ENCODE peak calls at places on chromosomes 16 and 17, in five cellular contexts. X is choroid plexus epithelial cell; T is ureter; J is activated gamma-delta T cell treated with anti-CD3 and anti-CD28 coated beads, Interleukin-2, amount 50 U/mL, for 16 hours; Q is NCI-H510A treated with DMSO at 0.1 percent for 48 hours. N is an unnamed sample.

GRCh38 chr17:57574040-57574513 is 171.0 kb downstream of the CCDC182 start:
- DNase-seq in X (peak; percentile 45), T (no peak), J (no peak), Q (no peak), N (no peak)

GRCh38 chr16:12951392-12951791 is 50.0 kb downstream of the SHISA9 start:
- DNase-seq in X (no peak), T (no peak), J (no peak), Q (peak; percentile 3), N (no peak)

GRCh38 chr17:2847601-2848255 is 51.5 kb downstream of the RAP1GAP2 start:
- DNase-seq in X (no peak), T (no peak), J (no peak), Q (peak; percentile 42), N (no peak)

GRCh38 chr17:55116440-55116914 is 147.9 kb downstream of the STXBP4 start:
- DNase-seq in X (peak; percentile 13), T (no peak), J (no peak), Q (no peak), N (no peak)

GRCh38 chr17:42131971-42132370 is 9.4 kb downstream of the HSPB9 start:
- DNase-seq in X (peak; percentile 35), T (no peak), J (no peak), Q (no peak), N (no peak)

GRCh38 chr17:69111794-69112193 is 29.9 kb downstream of the ABCA6 start:
- DNase-seq in X (no peak), T (no peak), J (no peak), Q (no peak), N (no peak)

GRCh38 chr17:66957951-66958579 is 6.4 kb upstream of the CACNG4 start:
- DNase-seq in X (peak; percentile 76), T (no peak), J (no peak), Q (no peak), N (no peak)

GRCh38 chr17:9924735-9925191 is 19.7 kb upstream of the RCVRN start:
- DNase-seq in X (peak; percentile 85), T (peak; percentile 51), J (no peak), Q (peak; percentile 10), N (no peak)

GRCh38 chr16:52450241-52450640 is 96.7 kb downstream of the TOX3 start:
- DNase-seq in X (no peak), T (no peak), J (no peak), Q (no peak), N (no peak)

GRCh38 chr16:50668368-50669008 is 12.6 kb downstream of the SNX20 start:
- DNase-seq in X (no peak), T (no peak), J (no peak), Q (no peak), N (no peak)

GRCh38 chr17:59641799-59642484 is 22.2 kb downstream of the CLTC start:
- DNase-seq in X (no peak), T (no peak), J (no peak), Q (no peak), N (no peak)

GRCh38 chr17:3534881-3535252 is 22.7 kb downstream of the TRPV3 start:
- DNase-seq in X (peak; percentile 52), T (no peak), J (no peak), Q (no peak), N (no peak)

GRCh38 chr17:57612202-57613071 is 132.7 kb downstream of the CCDC182 start:
- DNase-seq in X (no peak), T (no peak), J (no peak), Q (peak; percentile 66), N (peak; percentile 19)

GRCh38 chr17:66786101-66786500 is 48.8 kb upstream of the CACNG5 start:
- DNase-seq in X (no peak), T (no peak), J (no peak), Q (no peak), N (no peak)